ENCODE peak calls at places on chromosomes 11 and 22, in five cellular contexts. G, R, Y, F and O are unnamed samples.

GRCh38 chr11:1822648-1823375 is 12.0 kb upstream of the SYT8 start:
- DNase-seq in G (no peak), R (no peak), Y (no peak), F (no peak), O (no peak)

GRCh38 chr11:65436412-65437032 is 13.9 kb downstream of the NEAT1 start:
- DNase-seq in G (no peak), R (no peak), Y (no peak), F (no peak), O (no peak)

GRCh38 chr11:35354644-35355043 is 64.7 kb downstream of the SLC1A2 start:
- DNase-seq in G (no peak), R (no peak), Y (no peak), F (no peak), O (no peak)

GRCh38 chr11:8512547-8512946 is 81.5 kb downstream of the STK33 start:
- DNase-seq in G (no peak), R (no peak), Y (no peak), F (no peak), O (no peak)

GRCh38 chr11:75190652-75191329 is 39.9 kb downstream of the SLCO2B1 start:
- DNase-seq in G (no peak), R (peak), Y (no peak), F (no peak), O (no peak)

GRCh38 chr11:41784513-41785335 is 325.3 kb upstream of the LRRC4C start:
- DNase-seq in G (no peak), R (no peak), Y (no peak), F (no peak), O (no peak)

GRCh38 chr11:76700177-76701100 is 29.9 kb upstream of the LRRC32 start:
- DNase-seq in G (no peak), R (no peak), Y (no peak), F (no peak), O (peak)

GRCh38 chr11:69300124-69301032 is 6.4 kb downstream of the MYEOV start:
- DNase-seq in G (no peak), R (no peak), Y (no peak), F (no peak), O (no peak)

GRCh38 chr11:105719073-105719846 is 109.4 kb downstream of the GRIA4 start:
- DNase-seq in G (no peak), R (no peak), Y (no peak), F (no peak), O (no peak)

GRCh38 chr22:30286813-30287625 is 2.3 kb downstream of the CASTOR1 start:
- DNase-seq in G (peak), R (peak), Y (peak), F (peak), O (peak)

GRCh38 chr22:33842006-33842354 is 78.3 kb downstream of the LARGE1 start:
- DNase-seq in G (no peak), R (no peak), Y (no peak), F (no peak), O (no peak)

GRCh38 chr11:57751676-57752253 is at the start of gene BTBD18:
- DNase-seq in G (no peak), R (no peak), Y (no peak), F (no peak), O (no peak)

GRCh38 chr11:96102664-96103068 is 178.8 kb upstream of the MTMR2 start:
- DNase-seq in G (no peak), R (no peak), Y (no peak), F (no peak), O (no peak)

GRCh38 chr11:17209939-17210245 is 2.1 kb upstream of the PIK3C2A start:
- DNase-seq in G (no peak), R (no peak), Y (no peak), F (no peak), O (no peak)

GRCh38 chr11:66547662-66548009 is 933 bp downstream of the ACTN3 start:
- DNase-seq in G (no peak), R (no peak), Y (no peak), F (no peak), O (peak)

GRCh38 chr11:73085189-73085875 is 56.8 kb downstream of the FCHSD2 start:
- DNase-seq in G (no peak), R (no peak), Y (no peak), F (no peak), O (no peak)

GRCh38 chr11:115391598-115391997 is 112.6 kb downstream of the CADM1 start:
- DNase-seq in G (no peak), R (no peak), Y (no peak), F (no peak), O (peak)

GRCh38 chr11:44857490-44857889 is 93.2 kb downstream of the TP53I11 start:
- DNase-seq in G (no peak), R (no peak), Y (no peak), F (no peak), O (no peak)

GRCh38 chr11:79087238-79087956 is 353.4 kb downstream of the TENM4 start:
- DNase-seq in G (no peak), R (no peak), Y (no peak), F (no peak), O (peak)

GRCh38 chr11:44903035-44903434 is 47.6 kb downstream of the TP53I11 start:
- DNase-seq in G (no peak), R (no peak), Y (no peak), F (no peak), O (no peak)